ENCODE peak calls at places on chromosomes 1 and 21, in five cellular contexts. One of them, this sample, is unnamed.

GRCh38 chr1:9815150-9815549 is 8.6 kb downstream of the CLSTN1 start:
- DNase-seq in HS-5: no peak
- DNase-seq in MCF 10A: no peak
- DNase-seq in dermis blood vessel endothelial cell: no peak
- DNase-seq in RPMI7951: no peak
- DNase-seq in this sample: no peak

GRCh38 chr21:37039434-37040075 is 33.1 kb downstream of the RIPPLY3 start:
- DNase-seq in HS-5: no peak
- DNase-seq in MCF 10A: no peak
- DNase-seq in dermis blood vessel endothelial cell: no peak
- DNase-seq in RPMI7951: no peak
- DNase-seq in this sample: no peak

GRCh38 chr1:97832490-97832889 is 88.3 kb downstream of the DPYD start:
- DNase-seq in HS-5: no peak
- DNase-seq in MCF 10A: peak
- DNase-seq in dermis blood vessel endothelial cell: no peak
- DNase-seq in RPMI7951: peak
- DNase-seq in this sample: peak

GRCh38 chr1:82154231-82154630 is 353.5 kb downstream of the ADGRL2 start:
- DNase-seq in HS-5: no peak
- DNase-seq in MCF 10A: no peak
- DNase-seq in dermis blood vessel endothelial cell: no peak
- DNase-seq in RPMI7951: no peak
- DNase-seq in this sample: no peak

GRCh38 chr1:11594222-11594621 is 60.0 kb downstream of the FBXO2 start:
- DNase-seq in HS-5: no peak
- DNase-seq in MCF 10A: no peak
- DNase-seq in dermis blood vessel endothelial cell: peak
- DNase-seq in RPMI7951: no peak
- DNase-seq in this sample: peak

GRCh38 chr1:108556079-108556478 is 3.8 kb upstream of the EEIG2 start:
- DNase-seq in HS-5: no peak
- DNase-seq in MCF 10A: no peak
- DNase-seq in dermis blood vessel endothelial cell: no peak
- DNase-seq in RPMI7951: no peak
- DNase-seq in this sample: no peak

GRCh38 chr1:54153548-54154439 is 994 bp upstream of the CDCP2 start:
- DNase-seq in HS-5: no peak
- DNase-seq in MCF 10A: peak
- DNase-seq in dermis blood vessel endothelial cell: no peak
- DNase-seq in RPMI7951: peak
- DNase-seq in this sample: peak

GRCh38 chr21:18744840-18745239 is 341.3 kb upstream of the TMPRSS15 start:
- DNase-seq in HS-5: no peak
- DNase-seq in MCF 10A: no peak
- DNase-seq in dermis blood vessel endothelial cell: no peak
- DNase-seq in RPMI7951: no peak
- DNase-seq in this sample: no peak

GRCh38 chr1:15557594-15557993 is 27.3 kb downstream of the AGMAT start:
- DNase-seq in HS-5: no peak
- DNase-seq in MCF 10A: no peak
- DNase-seq in dermis blood vessel endothelial cell: no peak
- DNase-seq in RPMI7951: no peak
- DNase-seq in this sample: no peak

GRCh38 chr1:28358701-28359100 is 10.8 kb upstream of the PHACTR4 start:
- DNase-seq in HS-5: no peak
- DNase-seq in MCF 10A: no peak
- DNase-seq in dermis blood vessel endothelial cell: no peak
- DNase-seq in RPMI7951: no peak
- DNase-seq in this sample: no peak

GRCh38 chr21:39874759-39875158 is 7.5 kb downstream of the PCP4 start:
- DNase-seq in HS-5: no peak
- DNase-seq in MCF 10A: no peak
- DNase-seq in dermis blood vessel endothelial cell: no peak
- DNase-seq in RPMI7951: no peak
- DNase-seq in this sample: no peak

GRCh38 chr1:9434247-9434646 is 105.0 kb upstream of the SLC25A33 start:
- DNase-seq in HS-5: no peak
- DNase-seq in MCF 10A: no peak
- DNase-seq in dermis blood vessel endothelial cell: no peak
- DNase-seq in RPMI7951: peak
- DNase-seq in this sample: no peak

GRCh38 chr1:37043101-37043500 is 8.8 kb upstream of the GRIK3 start:
- DNase-seq in HS-5: no peak
- DNase-seq in MCF 10A: no peak
- DNase-seq in dermis blood vessel endothelial cell: no peak
- DNase-seq in RPMI7951: no peak
- DNase-seq in this sample: no peak

GRCh38 chr1:89633103-89633744 is at the start of gene LRRC8C:
- DNase-seq in HS-5: no peak
- DNase-seq in MCF 10A: peak
- DNase-seq in dermis blood vessel endothelial cell: peak
- DNase-seq in RPMI7951: peak
- DNase-seq in this sample: peak

GRCh38 chr1:181104790-181105133 is 16.3 kb downstream of the IER5 start:
- DNase-seq in HS-5: no peak
- DNase-seq in MCF 10A: no peak
- DNase-seq in dermis blood vessel endothelial cell: peak
- DNase-seq in RPMI7951: no peak
- DNase-seq in this sample: no peak

GRCh38 chr1:86499987-86500593 is 31.4 kb downstream of the CLCA1 start:
- DNase-seq in HS-5: no peak
- DNase-seq in MCF 10A: peak
- DNase-seq in dermis blood vessel endothelial cell: peak
- DNase-seq in RPMI7951: peak
- DNase-seq in this sample: peak

GRCh38 chr1:23718482-23718881 is 24.8 kb upstream of the ELOA start:
- DNase-seq in HS-5: no peak
- DNase-seq in MCF 10A: peak
- DNase-seq in dermis blood vessel endothelial cell: peak
- DNase-seq in RPMI7951: peak
- DNase-seq in this sample: peak

GRCh38 chr1:169925505-169926482 is 32.1 kb upstream of the SCYL3 start:
- DNase-seq in HS-5: no peak
- DNase-seq in MCF 10A: no peak
- DNase-seq in dermis blood vessel endothelial cell: no peak
- DNase-seq in RPMI7951: peak
- DNase-seq in this sample: peak

GRCh38 chr1:93556291-93556690 is 108.4 kb downstream of the FNBP1L start:
- DNase-seq in HS-5: no peak
- DNase-seq in MCF 10A: peak
- DNase-seq in dermis blood vessel endothelial cell: peak
- DNase-seq in RPMI7951: no peak
- DNase-seq in this sample: no peak

GRCh38 chr1:247085310-247085709 is 6.7 kb upstream of the ZNF670 start:
- DNase-seq in HS-5: no peak
- DNase-seq in MCF 10A: no peak
- DNase-seq in dermis blood vessel endothelial cell: no peak
- DNase-seq in RPMI7951: no peak
- DNase-seq in this sample: no peak

GRCh38 chr1:111483166-111483565 is 9.4 kb downstream of the C1orf162 start:
- DNase-seq in HS-5: no peak
- DNase-seq in MCF 10A: no peak
- DNase-seq in dermis blood vessel endothelial cell: no peak
- DNase-seq in RPMI7951: no peak
- DNase-seq in this sample: peak

GRCh38 chr1:175525222-175525621 is 218.2 kb downstream of the TNR start:
- DNase-seq in HS-5: no peak
- DNase-seq in MCF 10A: no peak
- DNase-seq in dermis blood vessel endothelial cell: no peak
- DNase-seq in RPMI7951: no peak
- DNase-seq in this sample: no peak

GRCh38 chr21:39258207-39258606 is 55.2 kb downstream of the BRWD1 start:
- DNase-seq in HS-5: no peak
- DNase-seq in MCF 10A: no peak
- DNase-seq in dermis blood vessel endothelial cell: no peak
- DNase-seq in RPMI7951: no peak
- DNase-seq in this sample: no peak

GRCh38 chr21:35051287-35051818 is 2.3 kb upstream of the RUNX1 start:
- DNase-seq in HS-5: peak
- DNase-seq in MCF 10A: peak
- DNase-seq in dermis blood vessel endothelial cell: peak
- DNase-seq in RPMI7951: peak
- DNase-seq in this sample: peak

GRCh38 chr1:242225770-242226573 is 227.1 kb upstream of the MAP1LC3C start:
- DNase-seq in HS-5: no peak
- DNase-seq in MCF 10A: peak
- DNase-seq in dermis blood vessel endothelial cell: no peak
- DNase-seq in RPMI7951: no peak
- DNase-seq in this sample: no peak

GRCh38 chr21:14888202-14888601 is 176.6 kb downstream of the NRIP1 start:
- DNase-seq in HS-5: no peak
- DNase-seq in MCF 10A: no peak
- DNase-seq in dermis blood vessel endothelial cell: no peak
- DNase-seq in RPMI7951: no peak
- DNase-seq in this sample: no peak

GRCh38 chr1:22452401-22452963 is 831 bp downstream of the ZBTB40 start:
- DNase-seq in HS-5: peak
- DNase-seq in MCF 10A: peak
- DNase-seq in dermis blood vessel endothelial cell: peak
- DNase-seq in RPMI7951: peak
- DNase-seq in this sample: peak

GRCh38 chr1:153371231-153371630 is 4.2 kb downstream of the S100A12 start:
- DNase-seq in HS-5: no peak
- DNase-seq in MCF 10A: no peak
- DNase-seq in dermis blood vessel endothelial cell: no peak
- DNase-seq in RPMI7951: no peak
- DNase-seq in this sample: no peak

GRCh38 chr21:31509108-31510017 is 150.1 kb upstream of the SOD1 start:
- DNase-seq in HS-5: no peak
- DNase-seq in MCF 10A: peak
- DNase-seq in dermis blood vessel endothelial cell: no peak
- DNase-seq in RPMI7951: peak
- DNase-seq in this sample: no peak

GRCh38 chr1:161772397-161772796 is 6.3 kb downstream of the ATF6 start:
- DNase-seq in HS-5: no peak
- DNase-seq in MCF 10A: no peak
- DNase-seq in dermis blood vessel endothelial cell: peak
- DNase-seq in RPMI7951: no peak
- DNase-seq in this sample: no peak

GRCh38 chr1:180544050-180544449 is 14.7 kb upstream of the OVAAL start:
- DNase-seq in HS-5: no peak
- DNase-seq in MCF 10A: no peak
- DNase-seq in dermis blood vessel endothelial cell: no peak
- DNase-seq in RPMI7951: no peak
- DNase-seq in this sample: no peak

GRCh38 chr1:216086678-216087077 is 336.6 kb downstream of the USH2A start:
- DNase-seq in HS-5: no peak
- DNase-seq in MCF 10A: no peak
- DNase-seq in dermis blood vessel endothelial cell: no peak
- DNase-seq in RPMI7951: no peak
- DNase-seq in this sample: no peak

GRCh38 chr1:215083408-215083961 is 948 bp downstream of the KCNK2 start:
- DNase-seq in HS-5: no peak
- DNase-seq in MCF 10A: peak
- DNase-seq in dermis blood vessel endothelial cell: peak
- DNase-seq in RPMI7951: peak
- DNase-seq in this sample: peak

GRCh38 chr1:168621356-168621755 is 45.0 kb downstream of the XCL1 start:
- DNase-seq in HS-5: no peak
- DNase-seq in MCF 10A: no peak
- DNase-seq in dermis blood vessel endothelial cell: no peak
- DNase-seq in RPMI7951: peak
- DNase-seq in this sample: peak

GRCh38 chr1:226406401-226406881 is 1.5 kb downstream of the PARP1 start:
- DNase-seq in HS-5: peak
- DNase-seq in MCF 10A: peak
- DNase-seq in dermis blood vessel endothelial cell: peak
- DNase-seq in RPMI7951: no peak
- DNase-seq in this sample: peak

GRCh38 chr1:57473448-57473847 is 49.6 kb upstream of the DAB1 start:
- DNase-seq in HS-5: no peak
- DNase-seq in MCF 10A: no peak
- DNase-seq in dermis blood vessel endothelial cell: no peak
- DNase-seq in RPMI7951: no peak
- DNase-seq in this sample: peak

GRCh38 chr1:79042117-79042516 is 35.6 kb upstream of the ADGRL4 start:
- DNase-seq in HS-5: peak
- DNase-seq in MCF 10A: peak
- DNase-seq in dermis blood vessel endothelial cell: peak
- DNase-seq in RPMI7951: peak
- DNase-seq in this sample: peak

GRCh38 chr1:47435506-47436303 is 2.1 kb upstream of the FOXD2 start:
- DNase-seq in HS-5: no peak
- DNase-seq in MCF 10A: no peak
- DNase-seq in dermis blood vessel endothelial cell: no peak
- DNase-seq in RPMI7951: no peak
- DNase-seq in this sample: peak

This sample was measured in EH.